ENCODE peak calls at places on chromosome 3, in five cellular contexts. D, J, O, L and E are unnamed samples.

GRCh38 chr3:129315386-129315991 is 36.8 kb downstream of the HMCES start:
- DNase-seq in D (no peak), J (peak; percentile 32), O (peak; percentile 44), L (peak; percentile 42), E (no peak)

GRCh38 chr3:105876745-105877624 is 8.2 kb upstream of the CBLB start:
- DNase-seq in D (no peak), J (no peak), O (no peak), L (no peak), E (no peak)

GRCh38 chr3:62892951-62893350 is 17.7 kb upstream of the CADPS start:
- DNase-seq in D (no peak), J (no peak), O (no peak), L (no peak), E (no peak)

GRCh38 chr3:100042144-100042543 is 72.2 kb downstream of the FILIP1L start:
- DNase-seq in D (peak; percentile 88), J (no peak), O (no peak), L (no peak), E (peak; percentile 81)

GRCh38 chr3:139491966-139492365 is 15.7 kb upstream of the RBP2 start:
- DNase-seq in D (no peak), J (no peak), O (no peak), L (no peak), E (no peak)

GRCh38 chr3:69869643-69870042 is 129.9 kb upstream of the SAMMSON start:
- DNase-seq in D (no peak), J (no peak), O (no peak), L (no peak), E (no peak)

GRCh38 chr3:146058241-146058640 is 102.7 kb downstream of the PLOD2 start:
- DNase-seq in D (no peak), J (no peak), O (no peak), L (no peak), E (no peak)

GRCh38 chr3:155743616-155744015 is 1.3 kb downstream of the PLCH1 start:
- DNase-seq in D (no peak), J (no peak), O (no peak), L (no peak), E (no peak)

GRCh38 chr3:18018491-18019177 is 276.2 kb upstream of the TBC1D5 start:
- DNase-seq in D (no peak), J (no peak), O (no peak), L (no peak), E (no peak)

GRCh38 chr3:42179110-42179725 is 86.8 kb downstream of the CCK start:
- DNase-seq in D (peak; percentile 67), J (no peak), O (no peak), L (no peak), E (peak; percentile 82)

GRCh38 chr3:172112348-172113123 is 73.2 kb downstream of the FNDC3B start:
- DNase-seq in D (no peak), J (no peak), O (no peak), L (no peak), E (no peak)

GRCh38 chr3:196624907-196625306 is 14.6 kb upstream of the NRROS start:
- DNase-seq in D (no peak), J (peak; percentile 56), O (no peak), L (peak; percentile 56), E (no peak)

GRCh38 chr3:169430687-169431404 is 232.7 kb downstream of the MECOM start:
- DNase-seq in D (no peak), J (peak; percentile 21), O (peak; percentile 60), L (no peak), E (peak; percentile 22)

GRCh38 chr3:128385080-128385832 is 81.4 kb downstream of the DNAJB8 start:
- DNase-seq in D (no peak), J (peak; percentile 79), O (peak; percentile 77), L (peak; percentile 85), E (peak; percentile 75)

GRCh38 chr3:36843065-36844051 is 79.0 kb upstream of the DCLK3 start:
- DNase-seq in D (no peak), J (no peak), O (no peak), L (no peak), E (no peak)

GRCh38 chr3:123880998-123881561 is 3.1 kb downstream of the MYLK start:
- DNase-seq in D (no peak), J (no peak), O (no peak), L (no peak), E (no peak)

GRCh38 chr3:194053136-194053535 is 82.8 kb upstream of the HES1 start:
- DNase-seq in D (no peak), J (no peak), O (no peak), L (no peak), E (no peak)

GRCh38 chr3:111690242-111690641 is 95.1 kb upstream of the ZBED2 start:
- DNase-seq in D (no peak), J (no peak), O (no peak), L (no peak), E (no peak)

GRCh38 chr3:193827831-193828230 is 234.8 kb downstream of the OPA1 start:
- DNase-seq in D (no peak), J (no peak), O (no peak), L (no peak), E (no peak)

GRCh38 chr3:100257601-100258000 is 3.2 kb upstream of the TBC1D23 start:
- DNase-seq in D (no peak), J (no peak), O (no peak), L (no peak), E (no peak)

GRCh38 chr3:136642714-136643113 is 109.5 kb downstream of the STAG1 start:
- DNase-seq in D (no peak), J (no peak), O (no peak), L (no peak), E (no peak)

GRCh38 chr3:24494616-24495333 is at the start of gene THRB:
- DNase-seq in D (no peak), J (peak; percentile 79), O (peak; percentile 74), L (peak; percentile 79), E (no peak)

GRCh38 chr3:156723182-156723619 is 48.8 kb downstream of the TIPARP start:
- DNase-seq in D (no peak), J (no peak), O (no peak), L (no peak), E (no peak)

GRCh38 chr3:139198929-139199328 is 144.9 kb upstream of the MRPS22 start:
- DNase-seq in D (no peak), J (no peak), O (no peak), L (no peak), E (no peak)

GRCh38 chr3:187274977-187275338 is 16.6 kb downstream of the MASP1 start:
- DNase-seq in D (no peak), J (no peak), O (no peak), L (no peak), E (no peak)

GRCh38 chr3:123582315-123582714 is 2.5 kb downstream of the HACD2 start:
- DNase-seq in D (no peak), J (no peak), O (no peak), L (no peak), E (no peak)

GRCh38 chr3:124395584-124396340 is 334.5 kb upstream of the UMPS start:
- DNase-seq in D (no peak), J (peak; percentile 78), O (no peak), L (peak; percentile 62), E (no peak)

GRCh38 chr3:150090877-150091276 is 120.2 kb upstream of the PFN2 start:
- DNase-seq in D (no peak), J (no peak), O (no peak), L (no peak), E (no peak)

GRCh38 chr3:115814778-115815380 is 191.6 kb downstream of the GAP43 start:
- DNase-seq in D (no peak), J (peak; percentile 49), O (peak; percentile 80), L (peak; percentile 58), E (no peak)

GRCh38 chr3:100972867-100973266 is 20.4 kb downstream of the ABI3BP start:
- DNase-seq in D (no peak), J (no peak), O (no peak), L (no peak), E (no peak)

GRCh38 chr3:85476891-85477495 is 518.2 kb downstream of the CADM2 start:
- DNase-seq in D (no peak), J (no peak), O (no peak), L (no peak), E (no peak)

GRCh38 chr3:97719156-97719821 is 45.3 kb upstream of the ARL6 start:
- DNase-seq in D (peak; percentile 2), J (peak; percentile 34), O (peak; percentile 62), L (peak; percentile 46), E (peak; percentile 7)
- H3K4me3 ChIP-seq in D (no peak overlapping the region), J (no peak overlapping the region), O (no peak overlapping the region), L (no peak overlapping the region), E (no peak overlapping the region)

DNA sequence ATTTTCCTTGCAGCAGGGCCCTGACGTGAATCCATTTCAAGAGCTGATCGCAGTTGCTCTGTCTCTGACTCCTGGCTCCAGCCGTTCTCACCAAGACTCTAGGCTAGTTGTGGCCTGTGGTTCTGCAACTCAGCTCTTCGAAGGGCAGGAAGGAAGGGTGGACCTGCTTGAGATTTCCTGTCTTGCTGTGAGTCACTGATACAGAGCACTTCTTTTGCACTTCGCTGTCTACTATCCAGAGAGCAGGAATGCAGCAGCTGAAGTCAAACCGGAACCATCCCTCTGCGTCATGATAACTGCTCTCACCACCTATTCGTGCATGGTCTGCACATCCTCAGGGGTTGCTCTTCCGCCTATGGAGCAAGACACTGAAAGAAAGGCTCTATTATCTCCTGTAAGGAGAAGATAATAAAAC is 59.7 kb downstream of the RAP2B start:
- DNase-seq in D (peak; percentile 96), J (peak; percentile 72), O (peak; percentile 30), L (peak; percentile 47), E (peak; percentile 81)
- H3K4me3 ChIP-seq in D (peak overlapping the region; percentile 18), J (peak overlapping the region; percentile 15), O (no peak overlapping the region), L (peak overlapping the region; percentile 20), E (no peak overlapping the region)

DNA sequence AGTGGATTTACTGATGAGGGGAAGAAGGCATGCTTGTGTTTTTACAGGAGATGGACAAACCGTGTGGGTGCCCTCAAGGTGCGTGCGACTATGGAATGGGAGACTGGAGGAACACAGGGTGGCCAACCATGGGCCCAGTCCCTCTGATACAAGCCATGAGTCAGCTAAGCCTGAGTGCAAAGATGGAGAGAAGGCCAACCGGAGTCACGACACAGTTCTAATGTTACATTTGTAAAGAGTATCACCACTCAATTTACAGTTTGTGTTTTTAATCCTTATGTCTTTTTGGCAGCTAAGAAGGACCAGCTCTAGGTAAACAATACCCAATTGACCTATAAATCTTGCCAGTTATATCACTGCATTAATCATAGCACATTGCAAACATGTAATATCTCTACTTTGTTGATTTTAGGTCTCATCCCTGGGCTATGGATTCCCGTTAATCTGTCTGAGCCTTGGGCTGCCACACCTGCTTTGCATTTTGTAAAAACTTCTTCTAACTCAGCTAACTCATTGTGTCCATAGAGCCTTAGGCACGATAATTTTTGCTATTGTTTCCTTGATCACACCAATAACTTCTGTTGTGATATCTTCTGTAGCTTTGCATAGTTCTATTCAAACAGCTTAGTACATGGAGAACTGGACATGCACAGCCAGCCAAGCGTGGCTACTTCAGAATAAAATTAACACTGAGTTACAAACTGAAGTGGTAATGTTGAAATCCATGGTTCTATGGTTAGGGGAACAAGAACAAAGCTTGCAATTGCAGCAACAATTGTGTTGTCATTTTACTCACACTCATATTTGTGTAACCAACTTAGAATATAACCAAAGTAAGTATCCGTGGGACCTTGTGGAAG is 50.2 kb downstream of the LSM3 start:
- DNase-seq in D (no peak), J (no peak), O (no peak), L (no peak), E (no peak)
- H3K4me3 ChIP-seq in D (no peak overlapping the region), J (no peak overlapping the region), O (no peak overlapping the region), L (no peak overlapping the region), E (no peak overlapping the region)

DNA sequence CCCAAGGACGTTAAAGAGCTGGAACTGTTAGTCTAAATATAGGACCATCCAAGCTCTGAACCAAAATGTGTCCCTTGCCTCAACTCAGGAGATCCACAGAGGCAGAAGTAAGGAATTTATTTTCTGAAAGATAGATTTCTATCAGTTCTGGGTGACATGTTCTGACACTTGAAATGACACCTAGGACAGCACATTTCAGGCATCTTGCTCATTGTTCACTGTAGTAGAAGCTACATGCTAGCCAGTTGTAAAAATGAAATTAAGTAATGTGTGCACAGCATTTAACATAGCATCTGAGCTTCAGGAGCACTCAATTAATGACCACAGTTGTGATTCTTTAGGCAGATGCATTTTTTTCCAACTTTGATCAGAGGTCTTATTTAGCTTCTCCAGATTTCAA is 567 bp downstream of the CCR2 start:
- DNase-seq in D (no peak), J (no peak), O (no peak), L (no peak), E (no peak)
- H3K4me3 ChIP-seq in D (no peak overlapping the region), J (peak overlapping the region; percentile 49), O (no peak overlapping the region), L (no peak overlapping the region), E (no peak overlapping the region)